ENCODE peak calls at places on chromosomes 13 and 19, in six cellular contexts. B, V, U, L, G and T are unnamed samples.

GRCh38 chr13:77779461-77780272 is 82.2 kb downstream of the SLAIN1 start:
- DNase-seq in U (peak), B (no peak), V (peak), G (no peak), L (peak), T (peak)

GRCh38 chr19:37484406-37485115 is 15.4 kb downstream of the ZNF570 start:
- DNase-seq in V (no peak), B (no peak), G (no peak), L (no peak), U (no peak), T (no peak)

GRCh38 chr19:30851646-30852045 is 479.5 kb downstream of the ZNF536 start:
- DNase-seq in B (no peak), U (no peak), G (peak), L (no peak), V (no peak), T (no peak)

GRCh38 chr13:102597029-102598015 is 536 bp downstream of the TPP2 start:
- DNase-seq in L (peak), U (peak), B (no peak), V (no peak), G (no peak), T (no peak)

GRCh38 chr19:46610851-46611770 is 10.0 kb downstream of the CALM3 start:
- DNase-seq in U (no peak), B (no peak), L (no peak), G (no peak), V (no peak), T (no peak)

GRCh38 chr19:48170817-48171347 is 402 bp downstream of the ZSWIM9 start:
- DNase-seq in U (no peak), L (no peak), G (no peak), B (no peak), V (no peak), T (no peak)

GRCh38 chr19:1265611-1266115 is 3.5 kb upstream of the CIRBP start:
- DNase-seq in V (no peak), B (peak), G (peak), L (peak), U (peak), T (no peak)

GRCh38 chr13:76331948-76332712 is 554.1 kb downstream of the KCTD12 start:
- DNase-seq in U (no peak), G (no peak), V (peak), B (no peak), L (no peak), T (no peak)

GRCh38 chr19:6092329-6093286 is 17.7 kb downstream of the RFX2 start:
- DNase-seq in L (peak), U (peak), B (peak), V (no peak), G (peak), T (no peak)

GRCh38 chr19:10424011-10424637 is 3.8 kb downstream of the PDE4A start:
- DNase-seq in L (peak), U (peak), G (peak), B (peak), V (no peak), T (no peak)

GRCh38 chr19:14363203-14364097 is 17.8 kb upstream of the ADGRE5 start:
- DNase-seq in U (peak), B (peak), L (peak), G (peak), V (no peak), T (no peak)

GRCh38 chr13:94112227-94112626 is 367.3 kb downstream of the DCT start:
- DNase-seq in G (no peak), V (peak), U (no peak), B (no peak), L (no peak), T (no peak)

GRCh38 chr19:18659281-18660050 is 22.6 kb downstream of the KLHL26 start:
- DNase-seq in G (peak), V (no peak), B (no peak), U (no peak), L (peak), T (no peak)

GRCh38 chr19:8399681-8400188 is 9.6 kb downstream of the RAB11B start:
- DNase-seq in L (no peak), V (no peak), B (no peak), U (peak), G (no peak), T (no peak)

GRCh38 chr19:28864577-28865042 is 348.3 kb downstream of the UQCRFS1 start:
- DNase-seq in B (no peak), U (peak), V (no peak), G (no peak), L (peak), T (peak)

GRCh38 chr19:28859811-28860210 is 353.1 kb downstream of the UQCRFS1 start:
- DNase-seq in V (no peak), U (no peak), L (no peak), B (no peak), G (no peak), T (no peak)

GRCh38 chr19:28867978-28868377 is 345.0 kb downstream of the UQCRFS1 start:
- DNase-seq in V (no peak), B (no peak), U (no peak), L (no peak), G (no peak), T (no peak)

GRCh38 chr19:28862238-28862637 is 350.7 kb downstream of the UQCRFS1 start:
- DNase-seq in U (peak), B (no peak), V (no peak), G (no peak), L (no peak), T (no peak)

DNA sequence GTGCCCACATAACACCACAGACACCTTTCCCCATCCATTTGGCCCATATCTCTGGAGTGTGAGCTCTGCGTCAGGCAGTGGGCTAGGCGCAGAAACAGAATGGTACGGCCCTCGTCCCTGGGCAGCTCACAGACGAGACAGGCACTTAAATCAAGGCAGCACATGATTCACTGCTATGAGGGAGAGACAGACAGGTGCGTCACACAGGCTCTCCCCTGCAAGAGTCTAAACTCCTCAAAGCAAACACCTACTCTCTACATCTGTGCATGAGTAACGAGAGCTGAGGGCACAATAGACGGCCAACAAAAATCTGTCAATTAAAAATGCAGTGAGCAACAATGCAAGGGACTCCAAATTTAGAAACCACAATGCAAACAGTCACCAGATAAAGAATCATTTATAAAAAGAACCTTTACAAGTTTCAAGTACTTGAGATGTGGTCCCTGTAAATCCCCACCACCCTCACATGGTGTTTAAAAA is 348.9 kb downstream of the UQCRFS1 start:
- DNase-seq in L (no peak), G (no peak), B (no peak), V (no peak), U (peak), T (no peak)
- TF ChIP-seq CTCF in L (no peak), G (no peak), B (no peak), V (no peak), U (no peak), T (no peak)

GRCh38 chr13:98543380-98544104 is 33.4 kb downstream of the STK24 start:
- DNase-seq in B (peak), L (no peak), U (no peak), G (no peak), V (no peak), T (no peak)

GRCh38 chr13:98544105-98544710 is 32.7 kb downstream of the STK24 start:
- DNase-seq in L (no peak), V (no peak), U (no peak), G (no peak), B (no peak), T (no peak)

GRCh38 chr13:98541211-98541610 is 35.7 kb downstream of the STK24 start:
- DNase-seq in L (no peak), V (no peak), G (no peak), B (no peak), U (no peak), T (no peak)

GRCh38 chr13:98541701-98542203 is 35.2 kb downstream of the STK24 start:
- DNase-seq in U (no peak), L (peak), V (no peak), B (no peak), G (no peak), T (no peak)

GRCh38 chr13:98542568-98543379 is 34.1 kb downstream of the STK24 start:
- DNase-seq in U (no peak), G (no peak), B (no peak), V (no peak), L (no peak), T (no peak)
- H3K4me3 ChIP-seq in U (no peak), G (no peak), B (no peak), V (no peak), L (no peak), T (no peak)

GRCh38 chr19:11697284-11697855 is 41.4 kb downstream of the ZNF823 start:
- DNase-seq in G (no peak), L (no peak), U (no peak), B (no peak), V (no peak), T (no peak)

GRCh38 chr19:11705474-11705873 is 33.3 kb downstream of the ZNF823 start:
- DNase-seq in U (no peak), B (no peak), L (no peak), V (no peak), G (no peak), T (no peak)

GRCh38 chr19:11698231-11698630 is 40.5 kb downstream of the ZNF823 start:
- DNase-seq in L (no peak), G (no peak), B (no peak), V (no peak), U (no peak), T (no peak)

GRCh38 chr19:11694533-11695439 is 44.0 kb downstream of the ZNF823 start:
- DNase-seq in B (peak), L (peak), U (peak), G (peak), V (peak), T (peak)

DNA sequence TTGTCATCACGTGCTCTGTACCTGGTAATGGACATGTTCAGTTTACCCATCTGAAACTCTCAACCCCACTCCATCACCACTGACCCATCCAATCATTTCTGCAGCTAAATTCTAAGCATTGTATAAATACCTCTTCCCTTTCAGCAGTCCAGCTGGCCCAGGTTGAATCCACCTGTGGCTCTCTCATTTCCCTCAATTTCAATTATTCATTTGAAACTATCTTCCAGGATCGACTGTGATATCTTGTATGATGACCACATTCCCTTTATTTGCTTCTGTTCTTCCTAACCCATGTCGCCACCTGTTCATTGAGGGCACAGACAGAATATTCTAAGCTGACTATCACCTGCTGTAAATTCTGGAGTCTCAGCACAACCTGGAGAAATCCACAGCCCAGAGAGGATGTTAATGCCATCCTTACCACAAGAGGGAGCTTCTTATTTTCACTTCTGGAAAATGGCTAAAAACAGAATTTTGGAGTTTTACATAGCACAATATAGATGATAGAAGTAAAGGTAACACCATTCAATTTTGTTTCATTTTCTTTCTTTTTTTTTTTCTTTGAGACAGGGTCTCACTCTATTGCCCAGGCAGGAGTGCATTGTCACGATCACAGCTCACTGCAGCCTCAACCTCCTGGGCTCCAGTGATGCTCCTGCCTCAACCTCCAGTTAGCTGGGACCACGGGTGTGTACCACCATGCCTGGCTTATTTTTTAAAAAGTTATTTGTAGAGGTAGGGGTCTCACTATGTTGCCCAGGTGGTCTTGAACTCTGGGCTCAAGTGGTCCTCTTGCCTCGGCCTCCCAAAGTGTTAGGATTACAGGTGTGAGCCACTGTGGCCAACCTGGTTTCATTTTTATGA is 38.6 kb downstream of the ZNF823 start:
- DNase-seq in U (no peak), V (peak), G (no peak), B (no peak), L (no peak), T (no peak)
- TF ChIP-seq CTCF in U (peak), V (peak), G (peak), B (peak), L (peak), T (peak)

DNA sequence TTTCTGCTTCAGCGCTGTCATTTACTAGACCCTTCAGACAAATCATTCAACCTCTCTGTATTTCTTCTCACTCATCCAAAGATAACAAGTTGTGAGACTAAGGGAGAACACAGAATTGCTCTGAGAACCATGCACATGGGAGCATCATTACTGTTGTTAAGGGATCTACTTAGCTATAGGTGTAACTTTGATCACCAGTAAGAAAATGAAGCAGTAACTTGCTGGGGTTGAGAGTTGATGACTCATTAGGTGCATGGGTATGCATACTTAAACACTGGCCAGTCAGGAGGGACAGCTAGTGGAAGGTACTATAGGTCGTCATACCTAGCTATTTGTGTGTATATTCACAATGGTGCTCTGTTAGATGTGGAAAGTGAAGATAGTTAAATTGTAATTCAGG is 61.5 kb downstream of the B3GLCT start:
- DNase-seq in L (no peak), U (no peak), G (no peak), V (no peak), B (no peak), T (no peak)
- H3K4me3 ChIP-seq in L (no peak), U (no peak), G (no peak), V (no peak), B (no peak), T (no peak)

GRCh38 chr13:51768378-51768921 is 35.5 kb downstream of the DHRS12 start:
- DNase-seq in L (no peak), G (no peak), B (no peak), U (no peak), V (no peak), T (no peak)

GRCh38 chr13:51769455-51770127 is 34.4 kb downstream of the DHRS12 start:
- DNase-seq in V (no peak), B (no peak), U (peak), L (no peak), G (peak), T (no peak)

GRCh38 chr13:51768976-51769375 is 35.0 kb downstream of the DHRS12 start:
- DNase-seq in U (no peak), V (no peak), G (no peak), B (no peak), L (no peak), T (no peak)

GRCh38 chr13:51765142-51765515 is 38.8 kb downstream of the DHRS12 start:
- DNase-seq in L (no peak), V (no peak), U (no peak), G (no peak), B (no peak), T (no peak)

DNA sequence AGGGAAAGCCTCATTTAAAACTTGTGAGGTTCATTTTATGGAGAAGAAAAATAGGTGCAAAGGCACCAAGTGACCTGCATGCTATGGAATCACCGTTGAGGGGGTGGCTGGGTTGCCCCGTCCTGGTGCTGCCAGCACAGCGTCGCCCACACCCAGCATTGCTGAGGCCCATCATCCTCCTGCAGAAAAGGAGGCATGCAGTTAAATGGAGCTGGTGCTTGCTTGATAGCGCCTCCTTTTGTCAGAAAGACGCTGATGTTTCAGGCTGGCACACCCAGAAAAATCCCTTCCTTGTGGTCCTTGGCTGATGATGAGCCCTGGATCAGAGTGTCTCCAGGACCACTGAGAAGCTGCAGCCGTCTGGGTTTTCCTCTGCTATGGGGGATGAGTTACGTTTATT is 36.9 kb downstream of the DHRS12 start:
- DNase-seq in U (no peak), V (no peak), G (no peak), B (no peak), L (no peak), T (no peak)
- TF ChIP-seq CTCF in U (no peak), V (no peak), G (no peak), B (no peak), L (no peak), T (peak)

GRCh38 chr13:39034085-39034484 is 3.8 kb downstream of the PROSER1 start:
- DNase-seq in G (no peak), B (no peak), V (no peak), L (no peak), U (no peak), T (no peak)
- H3K4me3 ChIP-seq in G (no peak), B (no peak), V (no peak), L (no peak), U (no peak), T (no peak)

GRCh38 chr19:4228765-4229178 is 551 bp upstream of the EBI3 start:
- DNase-seq in B (no peak), L (no peak), U (no peak), V (no peak), G (no peak), T (no peak)

GRCh38 chr19:4232614-4233281 is 3.4 kb downstream of the EBI3 start:
- DNase-seq in V (no peak), B (no peak), G (no peak), U (no peak), L (no peak), T (no peak)

GRCh38 chr19:4227771-4228170 is 1.6 kb upstream of the EBI3 start:
- DNase-seq in G (no peak), V (no peak), L (no peak), B (no peak), U (no peak), T (no peak)

GRCh38 chr19:4225902-4226301 is 3.4 kb upstream of the EBI3 start:
- DNase-seq in L (no peak), G (no peak), U (no peak), V (no peak), B (no peak), T (no peak)

DNA sequence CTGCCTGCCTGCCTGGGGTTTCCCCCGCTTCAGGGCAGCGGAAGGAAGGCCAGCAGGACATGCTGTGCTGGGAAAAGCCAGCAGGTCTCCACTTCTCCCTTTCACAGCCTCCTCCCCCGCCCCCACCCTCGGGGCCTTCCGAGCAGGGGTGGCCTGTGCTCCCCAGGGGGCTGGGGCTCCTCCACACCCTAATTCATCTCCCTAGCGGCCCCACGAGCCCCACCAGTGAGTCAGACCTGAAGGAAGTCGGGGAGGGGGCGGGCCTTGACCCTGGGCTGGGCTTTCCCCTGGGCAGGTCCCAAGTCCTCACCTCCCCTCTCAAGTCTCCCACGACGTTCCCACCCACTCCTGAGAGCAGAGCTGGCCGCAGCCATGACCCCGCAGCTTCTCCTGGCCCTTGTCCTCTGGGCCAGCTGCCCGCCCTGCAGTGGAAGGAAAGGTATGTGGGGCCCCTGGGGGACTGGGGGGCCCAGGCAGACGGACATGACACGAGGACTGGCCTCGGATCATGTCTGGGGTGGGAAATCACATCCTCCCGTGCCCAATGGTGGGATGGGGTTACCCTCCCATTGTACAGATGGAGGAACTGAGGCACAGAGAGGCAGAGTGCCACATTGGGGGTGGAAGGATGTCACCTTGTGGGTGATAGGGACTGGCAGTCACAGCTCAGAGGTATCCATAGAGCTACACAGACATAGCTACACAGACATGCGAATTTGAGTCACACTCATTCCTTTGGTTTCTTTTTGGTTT is at the start of gene EBI3:
- DNase-seq in V (no peak), B (peak), G (no peak), U (peak), L (peak), T (no peak)
- TF ChIP-seq CTCF in V (no peak), B (no peak), G (no peak), U (no peak), L (no peak), T (no peak)

DNA sequence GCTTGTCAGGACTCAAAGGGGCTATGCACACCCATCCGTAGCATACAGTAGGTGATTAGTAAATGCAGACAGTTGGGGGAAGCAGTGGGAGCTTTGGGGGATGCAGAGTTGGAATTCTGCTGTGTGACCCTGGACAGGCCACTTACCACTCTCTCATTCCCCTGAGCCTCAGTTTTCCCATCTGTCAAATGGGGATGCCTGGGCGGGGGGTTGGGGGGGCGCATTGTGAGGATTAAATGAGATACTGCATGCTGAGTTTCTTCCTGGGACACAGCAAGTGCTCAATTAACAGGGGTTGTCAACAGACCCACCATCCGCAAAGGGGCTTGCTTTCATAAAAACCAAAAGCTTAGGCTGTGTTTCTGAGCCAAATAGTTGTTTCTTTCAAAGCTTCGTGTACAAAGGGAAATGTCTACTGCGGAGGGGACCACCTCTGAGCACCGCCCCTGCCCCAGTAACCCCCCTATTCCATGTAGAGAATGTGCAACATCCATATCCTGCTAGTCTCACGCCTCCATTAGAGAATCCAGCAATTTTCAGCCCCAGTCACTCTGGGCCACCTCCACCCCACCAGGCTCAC is 132.4 kb downstream of the IER2 start:
- DNase-seq in L (no peak), G (no peak), U (no peak), V (no peak), B (no peak), T (no peak)
- H3K4me3 ChIP-seq in L (no peak), G (no peak), U (no peak), V (no peak), B (no peak), T (no peak)